ENCODE peak calls at places on chromosomes 6 and 20, in four cellular contexts. C is mesenchymal stem cell, Y is dorsolateral prefrontal cortex, F is GM23248. B is an unnamed sample.

GRCh38 chr6:83574783-83575182 is 62.4 kb downstream of the PRSS35 start:
- DNase-seq in C (no peak), Y (no peak), F (no peak), B (no peak)

GRCh38 chr6:168956884-168957730 is 296.5 kb downstream of the THBS2 start:
- DNase-seq in F (peak), C (peak), Y (peak), B (peak)

GRCh38 chr6:134921980-134922313 is 28.0 kb downstream of the ALDH8A1 start:
- DNase-seq in F (no peak), Y (no peak), C (no peak), B (no peak)

GRCh38 chr6:50819906-50820589 is 1.4 kb downstream of the TFAP2B start:
- DNase-seq in C (no peak), Y (no peak), F (peak), B (no peak)

GRCh38 chr6:43644940-43645612 is at the start of gene RSPH9:
- DNase-seq in C (peak), Y (no peak), F (peak), B (no peak)

GRCh38 chr6:166461821-166462460 is 79.2 kb upstream of the MPC1 start:
- DNase-seq in C (no peak), Y (no peak), F (no peak), B (no peak)

GRCh38 chr6:153024401-153025017 is 22.0 kb upstream of the MTRF1L start:
- DNase-seq in C (peak), F (peak), Y (no peak), B (peak)

GRCh38 chr20:13671500-13672288 is 33.0 kb upstream of the TASP1 start:
- DNase-seq in Y (peak), F (peak), C (no peak), B (no peak)

GRCh38 chr6:41199427-41200246 is 1.3 kb downstream of the TREML2 start:
- DNase-seq in F (no peak), Y (no peak), C (no peak), B (no peak)

GRCh38 chr6:3739311-3739897 is 12.1 kb downstream of the PXDC1 start:
- DNase-seq in F (no peak), Y (no peak), C (peak), B (no peak)

GRCh38 chr6:92826633-92827032 is 592.7 kb downstream of the EPHA7 start:
- DNase-seq in C (no peak), Y (no peak), F (no peak), B (no peak)

GRCh38 chr6:55841341-55841740 is 34.0 kb downstream of the BMP5 start:
- DNase-seq in F (no peak), C (peak), Y (no peak), B (no peak)

GRCh38 chr6:393391-394221 is 2.1 kb downstream of the IRF4 start:
- DNase-seq in C (no peak), F (no peak), Y (no peak), B (no peak)

GRCh38 chr6:107712523-107713213 is 111.4 kb downstream of the SCML4 start:
- DNase-seq in F (peak), Y (no peak), C (peak), B (peak)

GRCh38 chr6:56343295-56343694 is 95.9 kb upstream of the COL21A1 start:
- DNase-seq in F (no peak), C (no peak), Y (no peak), B (no peak)

GRCh38 chr20:63752411-63753101 is 13.0 kb downstream of the SLC2A4RG start:
- DNase-seq in F (no peak), Y (no peak), C (no peak), B (no peak)

GRCh38 chr6:11231564-11232176 is 798 bp downstream of the NEDD9 start:
- DNase-seq in C (no peak), Y (no peak), F (peak), B (no peak)

GRCh38 chr20:58906111-58906510 is 53.6 kb downstream of the GNAS start:
- DNase-seq in F (no peak), C (no peak), Y (no peak), B (no peak)

GRCh38 chr6:149064026-149065017 is 253.2 kb upstream of the TAB2 start:
- DNase-seq in C (no peak), Y (no peak), F (peak), B (no peak)

GRCh38 chr6:149063443-149063842 is 254.1 kb upstream of the TAB2 start:
- DNase-seq in F (no peak), C (no peak), Y (no peak), B (no peak)

GRCh38 chr6:149062653-149063348 is 254.7 kb upstream of the TAB2 start:
- DNase-seq in C (no peak), F (no peak), Y (no peak), B (no peak)

GRCh38 chr6:149061933-149062332 is 255.6 kb upstream of the TAB2 start:
- DNase-seq in Y (no peak), F (no peak), C (peak), B (no peak)

GRCh38 chr6:149065658-149066556 is 251.6 kb upstream of the TAB2 start:
- DNase-seq in F (no peak), C (no peak), Y (peak), B (peak)
- H3K4me3 ChIP-seq in F (no peak), C (no peak), Y (no peak), B (peak)

GRCh38 chr6:113564401-113565161 is 292.6 kb upstream of the MARCKS start:
- DNase-seq in Y (peak), C (peak), F (peak), B (no peak)
- H3K4me3 ChIP-seq in Y (peak), C (no peak), F (peak), B (no peak)

GRCh38 chr6:116631379-116631990 is 15.2 kb downstream of the RSPH4A start:
- DNase-seq in C (no peak), Y (no peak), F (no peak), B (no peak)

GRCh38 chr6:116629467-116630063 is 13.3 kb downstream of the RSPH4A start:
- DNase-seq in F (no peak), C (no peak), Y (no peak), B (no peak)

DNA sequence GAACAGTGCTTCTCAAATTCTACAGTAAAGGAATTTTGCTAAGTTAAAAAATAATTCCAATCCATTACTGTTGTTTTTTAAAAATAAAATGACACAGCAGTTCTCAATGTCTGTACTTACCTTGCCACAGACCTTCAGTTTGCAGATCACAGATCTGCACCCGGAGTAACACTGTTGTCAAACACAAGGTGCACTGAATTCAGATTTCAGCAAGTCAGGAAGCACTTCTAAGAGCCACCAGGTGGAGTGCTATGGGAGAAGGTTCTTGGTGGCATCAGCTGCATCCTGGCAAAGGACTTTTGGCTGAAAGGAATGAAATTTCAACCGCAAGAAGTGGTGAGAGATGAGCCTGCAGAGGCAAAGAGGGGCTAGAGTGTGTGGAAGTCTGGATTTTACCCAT is 17.4 kb downstream of the RSPH4A start:
- DNase-seq in Y (no peak), C (no peak), F (peak), B (peak)
- H3K4me3 ChIP-seq in Y (no peak), C (no peak), F (no peak), B (no peak)

GRCh38 chr6:32940656-32941411 is at the start of gene HLA-DMB:
- DNase-seq in Y (peak), F (peak), C (peak), B (peak)
- H3K4me3 ChIP-seq in Y (peak), F (peak), C (no peak), B (no peak)

DNA sequence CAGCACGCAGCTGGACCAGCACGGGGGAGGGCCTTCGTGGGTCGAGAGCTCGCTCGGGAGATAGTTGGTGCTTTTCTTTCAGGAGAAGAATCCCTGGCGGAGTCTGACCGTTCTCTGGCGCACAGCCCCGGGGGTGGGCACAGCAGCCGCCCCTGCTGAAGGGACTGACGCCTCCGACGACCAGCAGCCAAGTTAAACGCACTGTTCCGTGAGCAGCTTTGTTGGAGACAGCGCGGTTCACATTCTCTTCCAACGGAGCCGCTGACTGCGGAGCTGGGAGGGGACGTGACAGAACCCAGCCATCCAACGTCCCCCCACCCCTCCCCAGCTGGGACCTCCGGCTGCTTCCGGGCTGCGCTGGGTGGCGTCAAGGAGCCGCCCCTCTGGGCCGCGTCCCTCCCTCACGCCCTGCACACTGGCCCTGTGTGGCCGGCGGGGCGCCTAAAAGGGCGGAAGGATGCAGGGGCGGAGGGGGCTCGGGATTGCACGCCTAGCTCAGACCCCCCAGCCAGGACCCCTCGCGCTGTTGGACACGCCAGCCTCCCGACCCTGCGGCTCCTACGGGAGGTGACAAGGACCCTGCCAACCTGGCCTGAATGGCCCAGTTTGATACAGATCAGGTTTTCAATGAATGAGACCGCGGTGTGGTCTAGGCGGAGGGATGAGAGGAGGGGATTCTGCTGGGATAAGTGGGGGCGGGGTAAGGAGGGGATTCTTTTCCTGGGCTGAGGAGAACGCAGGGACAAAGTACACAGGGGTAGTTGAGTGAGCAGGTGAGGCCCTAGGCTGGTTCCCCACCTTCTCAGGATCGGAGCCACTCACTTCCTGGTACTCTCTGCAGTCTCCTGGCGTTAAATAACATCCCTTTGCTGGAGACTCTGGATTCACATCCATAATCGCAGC is 36.4 kb upstream of the KHDC1 start:
- DNase-seq in Y (no peak), C (no peak), F (peak), B (no peak)
- H3K4me3 ChIP-seq in Y (peak), C (no peak), F (peak), B (no peak)

DNA sequence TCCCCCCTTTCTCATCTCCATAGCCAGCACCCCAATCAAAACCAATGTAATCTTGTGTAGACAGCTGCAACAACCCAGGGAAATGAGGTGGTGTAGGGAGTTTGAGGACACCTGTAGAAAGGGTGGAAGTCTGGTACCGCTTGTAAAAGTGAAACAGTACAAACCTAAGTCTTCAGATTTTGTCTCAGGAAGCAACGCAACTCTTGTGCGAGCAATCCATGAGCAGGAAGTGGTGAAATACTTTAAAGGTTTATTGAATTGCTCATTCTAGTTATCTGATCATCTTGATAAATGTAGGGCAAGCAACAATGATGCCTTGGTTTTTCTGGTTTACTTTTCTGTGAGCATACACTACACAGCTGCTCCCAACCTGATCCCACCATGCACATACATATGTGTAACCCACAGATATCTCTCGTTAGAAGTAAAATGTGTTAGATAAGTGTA is 71.1 kb upstream of the THEMIS start:
- DNase-seq in Y (no peak), C (peak), F (peak), B (peak)
- H3K4me3 ChIP-seq in Y (no peak), C (no peak), F (no peak), B (peak)

GRCh38 chr6:47734826-47735481 is 36.6 kb downstream of the ADGRF4 start:
- DNase-seq in Y (no peak), C (no peak), F (no peak), B (no peak)
- H3K4me3 ChIP-seq in Y (no peak), C (no peak), F (no peak), B (no peak)